ENCODE peak calls at places on chromosomes 2 and 18, in six cellular contexts. One of them, this sample, is unnamed.

GRCh38 chr2:168160897-168161296 is 86.5 kb downstream of the STK39 start:
- DNase-seq in cardiac fibroblast: peak; percentile 38
- DNase-seq in heart right ventricle: no peak
- DNase-seq in GM12892: no peak
- DNase-seq in activated effector memory CD4-positive, alpha-beta T cell treated with Interleukin-2 at 50 U/mL for 16 hours: no peak
- DNase-seq in NAMALWA: peak; percentile 43
- DNase-seq in this sample: peak; percentile 21

GRCh38 chr18:79775441-79776221 is 22.1 kb upstream of the KCNG2 start:
- DNase-seq in cardiac fibroblast: no peak
- DNase-seq in heart right ventricle: no peak
- DNase-seq in GM12892: no peak
- DNase-seq in activated effector memory CD4-positive, alpha-beta T cell treated with Interleukin-2 at 50 U/mL for 16 hours: no peak
- DNase-seq in NAMALWA: no peak
- DNase-seq in this sample: no peak

GRCh38 chr18:70453058-70453775 is 164.4 kb downstream of the SOCS6 start:
- DNase-seq in cardiac fibroblast: peak; percentile 16
- DNase-seq in heart right ventricle: no peak
- DNase-seq in GM12892: no peak
- DNase-seq in activated effector memory CD4-positive, alpha-beta T cell treated with Interleukin-2 at 50 U/mL for 16 hours: no peak
- DNase-seq in NAMALWA: no peak
- DNase-seq in this sample: no peak

GRCh38 chr2:109481196-109481555 is 132.6 kb downstream of the SEPTIN10 start:
- DNase-seq in cardiac fibroblast: no peak
- DNase-seq in heart right ventricle: no peak
- DNase-seq in GM12892: no peak
- DNase-seq in activated effector memory CD4-positive, alpha-beta T cell treated with Interleukin-2 at 50 U/mL for 16 hours: no peak
- DNase-seq in NAMALWA: peak; percentile 17
- DNase-seq in this sample: no peak

GRCh38 chr2:237120956-237121720 is 35.4 kb downstream of the COPS8 start:
- DNase-seq in cardiac fibroblast: peak; percentile 18
- DNase-seq in heart right ventricle: no peak
- DNase-seq in GM12892: no peak
- DNase-seq in activated effector memory CD4-positive, alpha-beta T cell treated with Interleukin-2 at 50 U/mL for 16 hours: no peak
- DNase-seq in NAMALWA: no peak
- DNase-seq in this sample: no peak

GRCh38 chr2:144959416-144959815 is 439.5 kb upstream of the ZEB2 start:
- DNase-seq in cardiac fibroblast: no peak
- DNase-seq in heart right ventricle: no peak
- DNase-seq in GM12892: no peak
- DNase-seq in activated effector memory CD4-positive, alpha-beta T cell treated with Interleukin-2 at 50 U/mL for 16 hours: no peak
- DNase-seq in NAMALWA: no peak
- DNase-seq in this sample: no peak

GRCh38 chr2:26537069-26537825 is 59.3 kb upstream of the OTOF start:
- DNase-seq in cardiac fibroblast: no peak
- DNase-seq in heart right ventricle: no peak
- DNase-seq in GM12892: no peak
- DNase-seq in activated effector memory CD4-positive, alpha-beta T cell treated with Interleukin-2 at 50 U/mL for 16 hours: no peak
- DNase-seq in NAMALWA: no peak
- DNase-seq in this sample: no peak

GRCh38 chr2:240353086-240353798 is 82.2 kb upstream of the GPC1 start:
- DNase-seq in cardiac fibroblast: no peak
- DNase-seq in heart right ventricle: no peak
- DNase-seq in GM12892: no peak
- DNase-seq in activated effector memory CD4-positive, alpha-beta T cell treated with Interleukin-2 at 50 U/mL for 16 hours: no peak
- DNase-seq in NAMALWA: no peak
- DNase-seq in this sample: no peak

GRCh38 chr2:216635701-216636541 is 2.7 kb downstream of the IGFBP2 start:
- DNase-seq in cardiac fibroblast: no peak
- DNase-seq in heart right ventricle: no peak
- DNase-seq in GM12892: no peak
- DNase-seq in activated effector memory CD4-positive, alpha-beta T cell treated with Interleukin-2 at 50 U/mL for 16 hours: no peak
- DNase-seq in NAMALWA: no peak
- DNase-seq in this sample: no peak

GRCh38 chr2:159921752-159922404 is 123.9 kb upstream of the CD302 start:
- DNase-seq in cardiac fibroblast: peak; percentile 67
- DNase-seq in heart right ventricle: peak; percentile 76
- DNase-seq in GM12892: peak; percentile 57
- DNase-seq in activated effector memory CD4-positive, alpha-beta T cell treated with Interleukin-2 at 50 U/mL for 16 hours: peak; percentile 62
- DNase-seq in NAMALWA: peak; percentile 83
- DNase-seq in this sample: peak; percentile 39

GRCh38 chr2:221156335-221156734 is 415.8 kb downstream of the EPHA4 start:
- DNase-seq in cardiac fibroblast: no peak
- DNase-seq in heart right ventricle: no peak
- DNase-seq in GM12892: no peak
- DNase-seq in activated effector memory CD4-positive, alpha-beta T cell treated with Interleukin-2 at 50 U/mL for 16 hours: no peak
- DNase-seq in NAMALWA: peak; percentile 28
- DNase-seq in this sample: no peak

GRCh38 chr2:230160112-230160660 is 59.6 kb downstream of the SP110 start:
- DNase-seq in cardiac fibroblast: peak; percentile 66
- DNase-seq in heart right ventricle: peak; percentile 30
- DNase-seq in GM12892: peak; percentile 44
- DNase-seq in activated effector memory CD4-positive, alpha-beta T cell treated with Interleukin-2 at 50 U/mL for 16 hours: peak; percentile 25
- DNase-seq in NAMALWA: peak; percentile 74
- DNase-seq in this sample: peak; percentile 46

GRCh38 chr2:198374375-198375072 is 570.1 kb downstream of the PLCL1 start:
- DNase-seq in cardiac fibroblast: peak; percentile 76
- DNase-seq in heart right ventricle: no peak
- DNase-seq in GM12892: no peak
- DNase-seq in activated effector memory CD4-positive, alpha-beta T cell treated with Interleukin-2 at 50 U/mL for 16 hours: no peak
- DNase-seq in NAMALWA: peak; percentile 74
- DNase-seq in this sample: no peak

GRCh38 chr2:236177967-236178909 is 10.1 kb upstream of the GBX2 start:
- DNase-seq in cardiac fibroblast: peak; percentile 59
- DNase-seq in heart right ventricle: peak; percentile 66
- DNase-seq in GM12892: no peak
- DNase-seq in activated effector memory CD4-positive, alpha-beta T cell treated with Interleukin-2 at 50 U/mL for 16 hours: no peak
- DNase-seq in NAMALWA: no peak
- DNase-seq in this sample: no peak

This sample was measured in 8988T.